ENCODE peak calls at places on chromosomes 1 and 21, in four cellular contexts. Y is IMR-90, K is K562, I is HepG2. R is an unnamed sample.
A peak's percentile ranks its signal among the peaks of the same experiment; 100 is the strongest.

GRCh38 chr1:2602866-2603520 is 16.4 kb downstream of the PRXL2B start:
- DNase-seq in Y (no peak), K (no peak), I (no peak), R (no peak)

GRCh38 chr1:113928129-113928949 is 785 bp upstream of the HIPK1 start:
- DNase-seq in Y (peak; percentile 35), K (no peak), I (peak; percentile 28), R (no peak)

GRCh38 chr1:111959436-111959835 is 30.0 kb downstream of the KCND3 start:
- DNase-seq in Y (no peak), K (no peak), I (no peak), R (no peak)

GRCh38 chr1:25797939-25798338 is 2.1 kb upstream of the SELENON start:
- DNase-seq in Y (no peak), K (peak; percentile 68), I (peak; percentile 13), R (peak; percentile 84)

GRCh38 chr1:175268720-175269119 is 76.1 kb upstream of the KIAA0040 start:
- DNase-seq in Y (no peak), K (no peak), I (no peak), R (no peak)

GRCh38 chr21:45512626-45513002 is 29.6 kb downstream of the SLC19A1 start:
- DNase-seq in Y (no peak), K (no peak), I (no peak), R (no peak)

GRCh38 chr1:217315346-217315745 is 315.5 kb downstream of the GPATCH2 start:
- DNase-seq in Y (peak; percentile 19), K (no peak), I (no peak), R (no peak)

GRCh38 chr21:32349333-32349944 is 43.4 kb downstream of the URB1 start:
- DNase-seq in Y (no peak), K (no peak), I (no peak), R (no peak)

GRCh38 chr21:44423312-44423821 is 31.9 kb upstream of the LRRC3 start:
- DNase-seq in Y (no peak), K (no peak), I (no peak), R (no peak)

GRCh38 chr1:78377356-78377928 is 113.3 kb upstream of the PTGFR start:
- DNase-seq in Y (peak; percentile 27), K (no peak), I (no peak), R (no peak)

GRCh38 chr1:12294076-12294475 is 64.2 kb downstream of the VPS13D start:
- DNase-seq in Y (peak; percentile 55), K (no peak), I (no peak), R (no peak)

GRCh38 chr1:66353207-66353606 is 180.7 kb upstream of the SGIP1 start:
- DNase-seq in Y (no peak), K (no peak), I (no peak), R (no peak)

GRCh38 chr1:15344800-15345710 is 64.6 kb upstream of the EFHD2 start:
- DNase-seq in Y (no peak), K (no peak), I (no peak), R (no peak)

GRCh38 chr1:47983677-47984076 is 13.5 kb downstream of the TRABD2B start:
- DNase-seq in Y (no peak), K (no peak), I (no peak), R (no peak)

GRCh38 chr21:24007592-24007991 is 1599.7 kb downstream of the MRPL39 start:
- DNase-seq in Y (no peak), K (no peak), I (no peak), R (no peak)

GRCh38 chr1:25918615-25919014 is 12.4 kb upstream of the STMN1 start:
- DNase-seq in Y (no peak), K (no peak), I (no peak), R (no peak)

GRCh38 chr1:201610806-201611205 is 71.9 kb downstream of the NAV1 start:
- DNase-seq in Y (no peak), K (no peak), I (no peak), R (no peak)

GRCh38 chr1:180544050-180544449 is 14.7 kb upstream of the OVAAL start:
- DNase-seq in Y (no peak), K (no peak), I (no peak), R (no peak)

GRCh38 chr1:153841463-153841994 is 66.3 kb downstream of the SLC27A3 start:
- DNase-seq in Y (peak; percentile 71), K (no peak), I (no peak), R (no peak)

GRCh38 chr1:31413405-31414005 is 492 bp downstream of the SERINC2 start:
- DNase-seq in Y (no peak), K (peak; percentile 63), I (no peak), R (peak; percentile 74)

GRCh38 chr1:4959216-4959615 is 304.8 kb downstream of the AJAP1 start:
- DNase-seq in Y (no peak), K (no peak), I (no peak), R (no peak)

GRCh38 chr1:4960336-4960735 is 305.9 kb downstream of the AJAP1 start:
- DNase-seq in Y (no peak), K (no peak), I (no peak), R (no peak)

GRCh38 chr1:4957027-4957426 is 302.6 kb downstream of the AJAP1 start:
- DNase-seq in Y (no peak), K (no peak), I (no peak), R (no peak)

GRCh38 chr1:4954392-4954791 is 300.0 kb downstream of the AJAP1 start:
- DNase-seq in Y (no peak), K (no peak), I (no peak), R (no peak)
- H2AFZ ChIP-seq in Y (no peak overlapping the region), K (no peak overlapping the region), I (no peak overlapping the region), R (no peak overlapping the region)

GRCh38 chr1:225280563-225280962 is 147.3 kb downstream of the LBR start:
- DNase-seq in Y (no peak), K (no peak), I (no peak), R (no peak)
- TF ChIP-seq MAFK in Y (no peak), K (no peak), I (no peak), R (no peak)

GRCh38 chr1:64514197-64514765 is 44.4 kb downstream of the CACHD1 start:
- DNase-seq in Y (peak; percentile 88), K (no peak), I (no peak), R (no peak)
- H2AFZ ChIP-seq in Y (no peak overlapping the region), K (no peak overlapping the region), I (no peak overlapping the region), R (no peak overlapping the region)

GRCh38 chr1:46446646-46447498 is 42.8 kb upstream of the DMBX1 start:
- DNase-seq in Y (peak; percentile 51), K (peak; percentile 77), I (peak; percentile 53), R (peak; percentile 85)
- TF ChIP-seq MAFK in Y (no peak), K (no peak), I (no peak), R (no peak)

GRCh38 chr1:170663011-170663410 is 920 bp upstream of the PRRX1 start:
- DNase-seq in Y (peak; percentile 49), K (no peak), I (no peak), R (no peak)
- H2AFZ ChIP-seq in Y (peak overlapping the region; percentile 59), K (no peak overlapping the region), I (no peak overlapping the region), R (no peak overlapping the region)

GRCh38 chr1:196115641-196116040 is 492.6 kb downstream of the KCNT2 start:
- DNase-seq in Y (peak; percentile 70), K (no peak), I (no peak), R (no peak)

DNA sequence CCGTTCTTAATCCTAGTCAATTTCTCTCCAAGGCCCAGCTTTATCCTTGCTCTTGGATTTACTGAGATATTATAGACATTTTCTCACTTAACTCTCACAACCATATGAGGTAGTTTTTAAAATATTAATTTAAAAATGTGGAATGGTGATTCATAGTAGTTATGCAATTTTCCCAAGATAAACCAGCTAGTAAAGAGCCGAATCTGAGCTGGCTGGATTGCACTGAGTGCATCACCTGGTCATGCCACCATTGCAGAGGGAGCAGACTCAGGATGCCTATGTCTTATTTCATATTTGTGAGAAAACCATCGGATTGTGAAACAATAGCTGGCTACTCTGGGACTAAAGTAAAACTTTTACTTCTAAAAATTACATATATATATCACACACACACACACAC is 494.0 kb downstream of the KCNT2 start:
- DNase-seq in Y (peak; percentile 57), K (no peak), I (no peak), R (no peak)
- TF ChIP-seq MAFK in Y (no peak), K (no peak), I (no peak), R (no peak)

DNA sequence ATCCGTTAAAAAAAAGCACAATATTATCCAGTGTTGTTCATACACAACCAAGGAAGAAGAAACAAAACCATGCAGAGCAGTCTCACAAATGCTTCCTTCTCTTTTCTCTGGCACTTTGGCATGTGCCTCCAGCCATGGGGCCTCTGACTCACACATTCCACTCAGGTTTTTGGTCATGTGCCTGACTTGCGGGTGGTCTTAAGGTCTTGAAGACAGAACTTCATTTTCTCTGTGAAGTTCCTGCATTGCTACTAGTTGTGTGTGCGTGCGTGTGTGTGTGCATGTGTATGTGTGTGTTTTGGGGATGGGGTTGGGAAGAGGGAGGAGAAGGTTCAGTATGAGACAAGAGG is 276.3 kb downstream of the RPS6KC1 start:
- DNase-seq in Y (peak; percentile 86), K (no peak), I (no peak), R (no peak)
- H2AFZ ChIP-seq in Y (peak overlapping the region; percentile 68), K (no peak overlapping the region), I (no peak overlapping the region), R (no peak overlapping the region)